ENCODE peak calls at places on chromosomes 16 and 17, in nine cellular contexts. Z is sigmoid colon; W is body of pancreas; G is CD8-positive, alpha-beta memory T cell; A is fibroblast of lung; H is IMR-90; C is gastrocnemius medialis; T is CD4-positive, alpha-beta memory T cell; M is lower lobe of right lung. P is an unnamed sample. For H3K4me1, the result is how much of the 10 kb centered on the place peaks cover.

GRCh38 chr16:84194470-84195200 is 3.7 kb downstream of the ADAD2 start:
- DNase-seq in Z (no peak), W (no peak), G (no peak), A (no peak), H (no peak), C (no peak), T (peak), M (no peak), P (no peak)

GRCh38 chr16:30662449-30662848 is 4.2 kb downstream of the FBRS start:
- DNase-seq in Z (no peak), W (no peak), G (no peak), A (no peak), H (no peak), C (no peak), T (no peak), M (no peak), P (no peak)

GRCh38 chr16:59510008-59510424 is 775.9 kb upstream of the GOT2 start:
- DNase-seq in Z (no peak), W (no peak), G (no peak), A (peak), H (no peak), C (no peak), T (no peak), M (no peak), P (no peak)

GRCh38 chr16:74778646-74779045 is 4.0 kb upstream of the FA2H start:
- DNase-seq in Z (no peak), W (peak), G (no peak), A (no peak), H (no peak), C (no peak), T (no peak), M (no peak), P (no peak)

GRCh38 chr17:67390646-67391480 is 13.8 kb downstream of the PITPNC1 start:
- DNase-seq in Z (no peak), W (peak), G (peak), A (peak), H (peak), C (peak), T (peak), M (peak), P (no peak)

GRCh38 chr17:77304051-77304745 is 163.4 kb downstream of the SEC14L1 start:
- DNase-seq in Z (no peak), W (no peak), G (no peak), A (peak), H (no peak), C (no peak), T (no peak), M (no peak), P (no peak)

GRCh38 chr16:27689711-27690110 is 139.8 kb downstream of the KATNIP start:
- DNase-seq in Z (no peak), W (no peak), G (no peak), A (peak), H (peak), C (no peak), T (no peak), M (no peak), P (no peak)

GRCh38 chr17:80124351-80124981 is 22.5 kb downstream of the EIF4A3 start:
- DNase-seq in Z (peak), W (peak), G (no peak), A (peak), H (peak), C (no peak), T (no peak), M (no peak), P (no peak)

GRCh38 chr16:11245988-11246387 is 10.0 kb downstream of the SOCS1 start:
- DNase-seq in Z (no peak), W (no peak), G (no peak), A (no peak), H (no peak), C (no peak), T (no peak), M (no peak), P (no peak)

GRCh38 chr17:31197991-31198390 is 99.0 kb downstream of the OMG start:
- DNase-seq in Z (no peak), W (no peak), G (no peak), A (no peak), H (peak), C (no peak), T (no peak), M (no peak), P (no peak)

GRCh38 chr17:55348749-55349354 is 72.8 kb downstream of the MMD start:
- DNase-seq in Z (peak), W (peak), G (peak), A (peak), H (peak), C (peak), T (peak), M (peak), P (no peak)
- H3K4me3 ChIP-seq in Z (no peak), W (no peak), G (no peak), A (no peak), H (no peak), C (no peak), T (no peak), M (no peak), P (no peak)

GRCh38 chr16:2514333-2515179 is 804 bp downstream of the ATP6V0C start:
- DNase-seq in Z (peak), W (peak), G (peak), A (no peak), H (no peak), C (peak), T (no peak), M (no peak), P (no peak)
- H3K4me1 ChIP-seq in Z (under half), W (half or more), G (half or more), A (under half), H (under half), C (half or more), T (half or more), M (half or more), P (under half)

DNA sequence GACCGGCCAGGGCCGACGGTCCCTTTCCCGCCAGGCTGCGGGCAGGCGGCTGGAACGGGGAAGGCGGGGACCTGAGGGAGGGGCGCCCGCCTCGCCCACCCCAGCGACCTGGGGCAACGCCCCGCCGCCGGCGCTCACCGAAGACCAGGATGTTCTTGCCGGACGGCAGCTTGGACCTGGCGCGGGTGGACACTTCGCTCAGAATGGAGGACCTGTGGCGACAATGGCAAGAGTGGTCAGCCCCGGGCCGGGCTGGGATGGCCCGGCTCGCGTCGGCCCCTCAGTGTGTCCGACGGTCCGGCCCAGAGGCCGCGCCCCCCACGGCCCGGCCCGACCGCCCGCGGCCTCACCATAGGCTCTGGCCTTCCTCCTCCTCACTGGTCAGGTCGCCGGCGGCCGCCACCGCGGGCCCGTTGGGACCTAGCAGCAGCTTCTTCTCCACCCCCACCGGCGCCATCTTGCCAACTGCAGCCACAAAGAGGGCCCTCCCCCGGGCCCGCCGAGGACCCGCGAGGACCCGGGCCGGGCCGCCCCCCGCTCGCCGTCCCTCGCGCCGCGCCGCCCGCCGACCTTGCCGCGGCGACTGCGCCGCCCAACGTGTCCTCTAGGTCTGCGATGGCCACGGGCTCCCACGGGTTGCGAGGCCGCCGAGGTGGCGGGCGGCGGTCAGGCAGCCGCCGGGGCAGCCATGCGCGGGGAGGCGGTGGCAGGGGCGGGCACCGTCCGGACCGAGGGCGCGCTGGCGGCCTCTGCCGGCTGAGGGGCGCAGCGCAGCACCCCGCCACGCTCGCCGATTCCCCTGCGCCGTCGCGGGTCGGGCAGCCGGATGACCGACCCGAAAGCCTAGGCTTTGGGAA is at the start of gene DYNC1LI2:
- DNase-seq in Z (peak), W (peak), G (peak), A (peak), H (peak), C (peak), T (peak), M (peak), P (peak)
- H3K4me3 ChIP-seq in Z (peak), W (peak), G (peak), A (peak), H (peak), C (peak), T (peak), M (peak), P (peak)

GRCh38 chr17:1779571-1780074 is 17.8 kb downstream of the SERPINF1 start:
- DNase-seq in Z (peak), W (peak), G (no peak), A (peak), H (peak), C (peak), T (no peak), M (peak), P (no peak)
- H3K4me1 ChIP-seq in Z (under half), W (under half), G (under half), A (under half), H (under half), C (under half), T (under half), M (half or more), P (under half)